ENCODE peak calls at places on chromosomes 12 and 14, in four cellular contexts. O is HTR-8/SVneo, F is mesendoderm, H is RWPE1. W is an unnamed sample.

GRCh38 chr12:86712425-86712843 is 456.2 kb upstream of the MGAT4C start:
- DNase-seq in O (peak), F (peak), H (peak), W (no peak)

GRCh38 chr14:61202124-61202523 is 79.0 kb downstream of the TMEM30B start:
- DNase-seq in H (no peak), F (no peak), O (no peak), W (no peak)

GRCh38 chr12:4312251-4312650 is 8.8 kb upstream of the TIGAR start:
- DNase-seq in F (no peak), O (no peak), H (no peak), W (no peak)

GRCh38 chr14:95293474-95293873 is 26.2 kb downstream of the CLMN start:
- DNase-seq in O (no peak), F (no peak), H (no peak), W (no peak)

GRCh38 chr12:80838024-80838658 is 99.6 kb downstream of the LIN7A start:
- DNase-seq in O (no peak), F (peak), H (no peak), W (no peak)

GRCh38 chr14:22210906-22211305 is 378.1 kb downstream of the DAD1 start:
- DNase-seq in O (no peak), H (no peak), F (no peak), W (no peak)

GRCh38 chr14:31122098-31122611 is 85.4 kb downstream of the HECTD1 start:
- DNase-seq in O (no peak), H (no peak), F (no peak), W (no peak)

GRCh38 chr12:50397122-50397650 is 777 bp upstream of the FAM186A start:
- DNase-seq in F (no peak), O (no peak), H (no peak), W (no peak)

GRCh38 chr14:76922599-76922998 is 96.4 kb downstream of the LRRC74A start:
- DNase-seq in F (peak), O (no peak), H (no peak), W (no peak)

GRCh38 chr12:63668028-63668799 is at the start of gene DPY19L2:
- DNase-seq in H (peak), O (peak), F (peak), W (peak)

GRCh38 chr12:80216890-80217559 is 117.7 kb downstream of the OTOGL start:
- DNase-seq in O (no peak), F (peak), H (no peak), W (peak)

GRCh38 chr14:101714394-101714793 is 47.1 kb upstream of the PPP2R5C start:
- DNase-seq in O (no peak), F (no peak), H (no peak), W (no peak)

GRCh38 chr14:31877333-31877798 is 199.7 kb upstream of the ARHGAP5 start:
- DNase-seq in O (no peak), F (no peak), H (no peak), W (no peak)

GRCh38 chr14:50871914-50872732 is at the start of gene ABHD12B:
- DNase-seq in O (no peak), H (no peak), F (no peak), W (peak)

GRCh38 chr12:129657179-129657578 is 246.6 kb downstream of the TMEM132D start:
- DNase-seq in O (no peak), H (no peak), F (peak), W (peak)

GRCh38 chr14:24366664-24367505 is 1.1 kb upstream of the NFATC4 start:
- DNase-seq in H (no peak), F (peak), O (peak), W (peak)

GRCh38 chr12:128551266-128552025 is 272.3 kb downstream of the SLC15A4 start:
- DNase-seq in H (no peak), F (no peak), O (no peak), W (no peak)

GRCh38 chr12:104458645-104459555 is 2.2 kb downstream of the CHST11 start:
- DNase-seq in F (peak), O (no peak), H (peak), W (peak)

GRCh38 chr12:22525426-22525825 is 18.9 kb downstream of the C2CD5 start:
- DNase-seq in O (no peak), F (no peak), H (no peak), W (no peak)

GRCh38 chr12:109621271-109621671 is 47.7 kb downstream of the MVK start:
- DNase-seq in F (no peak), O (no peak), H (no peak), W (no peak)

GRCh38 chr14:24409956-24410355 is 11.2 kb downstream of the NYNRIN start:
- DNase-seq in H (no peak), F (no peak), O (no peak), W (no peak)

GRCh38 chr14:106506901-106507305 is 980.5 kb downstream of the TMEM121 start:
- DNase-seq in O (no peak), F (no peak), H (no peak), W (no peak)

W was measured in neural progenitor cell.